ENCODE peak calls at places on chromosomes 5 and 9, in nine cellular contexts. G is cardiac fibroblast, I is lower lobe of right lung, O is H9, V is epithelial cell of esophagus, C is BJ, T is HFFc6, Y is GM06990, U is stomach. L is an unnamed sample.

GRCh38 chr9:3807601-3808000 is 281.8 kb upstream of the RFX3 start:
- DNase-seq in C (no peak), O (no peak), U (no peak), Y (no peak), I (no peak), G (peak; percentile 25), V (no peak), T (no peak), L (no peak)

GRCh38 chr5:154606675-154607321 is 128.8 kb upstream of the HAND1 start:
- DNase-seq in Y (no peak), T (no peak), V (no peak), O (no peak), I (no peak), G (no peak), C (no peak), U (no peak), L (no peak)

GRCh38 chr5:60598424-60598823 is 101.5 kb downstream of the DEPDC1B start:
- DNase-seq in I (no peak), Y (no peak), C (no peak), U (no peak), O (no peak), G (no peak), T (no peak), V (no peak), L (peak; percentile 9)

GRCh38 chr5:130034872-130035271 is 130.6 kb downstream of the CHSY3 start:
- DNase-seq in Y (no peak), T (no peak), O (no peak), I (no peak), V (peak; percentile 30), C (no peak), U (no peak), G (peak; percentile 68), L (no peak)

GRCh38 chr5:79236970-79237734 is 1.2 kb downstream of the JMY start:
- DNase-seq in U (peak; percentile 53), C (no peak), Y (peak; percentile 65), V (peak; percentile 79), T (peak; percentile 4), O (peak; percentile 59), I (peak; percentile 56), G (peak; percentile 50), L (peak; percentile 63)

GRCh38 chr5:68745459-68745858 is 348.4 kb upstream of the SLC30A5 start:
- DNase-seq in Y (no peak), I (no peak), V (no peak), T (no peak), G (peak; percentile 21), O (no peak), C (no peak), U (no peak), L (no peak)

GRCh38 chr5:169934990-169935389 is 45.3 kb downstream of the INSYN2B start:
- DNase-seq in U (no peak), I (no peak), O (no peak), V (no peak), C (no peak), Y (no peak), G (peak; percentile 19), T (peak; percentile 45), L (no peak)

GRCh38 chr9:94624621-94625020 is 14.7 kb downstream of the FBP1 start:
- DNase-seq in Y (no peak), C (no peak), O (no peak), T (no peak), V (no peak), I (no peak), G (no peak), U (no peak), L (no peak)

GRCh38 chr9:137758067-137758466 is 119.5 kb upstream of the CACNA1B start:
- DNase-seq in U (no peak), Y (no peak), G (no peak), T (no peak), C (no peak), V (no peak), I (no peak), O (no peak), L (no peak)
- TF ChIP-seq CTCF in U (no peak), Y (no peak), G (no peak), T (peak; percentile 17), C (no peak), V (no peak), I (no peak), O (no peak), L (no peak)

GRCh38 chr5:142720561-142721275 is 34.8 kb upstream of the FGF1 start:
- DNase-seq in U (peak; percentile 77), V (peak; percentile 99), O (peak; percentile 25), Y (no peak), G (peak; percentile 66), C (no peak), T (no peak), I (peak; percentile 52), L (no peak)
- TF ChIP-seq CTCF in U (no peak), V (peak; percentile 44), O (no peak), Y (no peak), G (no peak), C (no peak), T (no peak), I (no peak), L (no peak)

GRCh38 chr9:129382281-129383004 is 204.4 kb upstream of the IER5L start:
- DNase-seq in C (no peak), O (no peak), V (no peak), U (no peak), T (no peak), Y (no peak), G (no peak), I (no peak), L (no peak)

GRCh38 chr9:129384138-129384886 is 206.3 kb upstream of the IER5L start:
- DNase-seq in G (no peak), I (no peak), T (no peak), O (no peak), V (no peak), C (no peak), Y (no peak), U (no peak), L (no peak)

GRCh38 chr9:129383415-129384088 is 205.5 kb upstream of the IER5L start:
- DNase-seq in I (peak; percentile 90), O (peak; percentile 50), U (peak; percentile 84), V (peak; percentile 90), G (peak; percentile 66), Y (peak; percentile 81), T (peak; percentile 53), C (peak; percentile 10), L (peak; percentile 94)

GRCh38 chr9:129381481-129381957 is 203.5 kb upstream of the IER5L start:
- DNase-seq in G (no peak), V (no peak), C (no peak), I (no peak), T (no peak), Y (no peak), U (no peak), O (peak; percentile 35), L (no peak)

DNA sequence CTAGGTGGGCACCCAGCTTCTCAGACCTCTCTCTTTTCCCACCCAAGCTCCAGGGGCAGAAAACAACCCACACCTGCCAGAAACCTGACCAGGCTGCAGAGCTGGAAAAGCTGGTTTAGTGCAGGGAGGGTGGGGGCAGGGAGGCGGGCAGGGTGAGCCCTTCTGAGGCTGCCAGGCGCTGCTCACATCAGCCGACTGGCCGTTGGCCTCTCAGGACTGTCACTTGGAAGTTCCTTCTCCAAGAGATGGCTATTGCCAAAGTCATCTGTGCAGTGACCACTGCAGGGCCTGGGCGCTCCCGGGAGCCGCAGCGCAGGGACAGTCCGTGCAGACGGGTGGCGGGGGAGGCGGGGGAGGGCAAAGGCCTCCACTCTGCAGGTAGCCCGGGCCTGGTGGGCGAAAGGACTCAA is 204.9 kb upstream of the IER5L start:
- DNase-seq in T (no peak), C (no peak), O (peak; percentile 59), G (no peak), I (peak; percentile 85), U (peak; percentile 92), V (peak; percentile 89), Y (no peak), L (no peak)
- TF ChIP-seq CTCF in T (no peak), C (no peak), O (no peak), G (no peak), I (no peak), U (no peak), V (no peak), Y (no peak), L (no peak)

GRCh38 chr9:121138561-121138960 is 63.1 kb downstream of the RAB14 start:
- DNase-seq in C (no peak), G (no peak), Y (no peak), U (no peak), V (peak; percentile 65), I (no peak), O (no peak), T (no peak), L (no peak)
- TF ChIP-seq CTCF in C (no peak), G (no peak), Y (no peak), U (no peak), V (no peak), I (no peak), O (no peak), T (no peak), L (no peak)

GRCh38 chr9:35164711-35165110 is 2.9 kb downstream of the UNC13B start:
- DNase-seq in Y (no peak), C (no peak), T (peak; percentile 65), V (peak; percentile 19), O (no peak), G (peak; percentile 75), U (no peak), I (no peak), L (no peak)
- TF ChIP-seq CTCF in Y (no peak), C (no peak), T (no peak), V (no peak), O (no peak), G (no peak), U (no peak), I (no peak), L (no peak)

GRCh38 chr5:44536650-44537260 is 147.5 kb upstream of the FGF10 start:
- DNase-seq in I (no peak), V (peak; percentile 69), Y (no peak), O (peak; percentile 39), T (peak; percentile 8), G (peak; percentile 43), U (peak; percentile 30), C (no peak), L (peak; percentile 14)
- TF ChIP-seq CTCF in I (peak; percentile 67), V (peak; percentile 73), Y (peak; percentile 65), O (peak; percentile 88), T (peak; percentile 81), G (peak; percentile 38), U (no peak), C (peak; percentile 60), L (peak; percentile 59)

DNA sequence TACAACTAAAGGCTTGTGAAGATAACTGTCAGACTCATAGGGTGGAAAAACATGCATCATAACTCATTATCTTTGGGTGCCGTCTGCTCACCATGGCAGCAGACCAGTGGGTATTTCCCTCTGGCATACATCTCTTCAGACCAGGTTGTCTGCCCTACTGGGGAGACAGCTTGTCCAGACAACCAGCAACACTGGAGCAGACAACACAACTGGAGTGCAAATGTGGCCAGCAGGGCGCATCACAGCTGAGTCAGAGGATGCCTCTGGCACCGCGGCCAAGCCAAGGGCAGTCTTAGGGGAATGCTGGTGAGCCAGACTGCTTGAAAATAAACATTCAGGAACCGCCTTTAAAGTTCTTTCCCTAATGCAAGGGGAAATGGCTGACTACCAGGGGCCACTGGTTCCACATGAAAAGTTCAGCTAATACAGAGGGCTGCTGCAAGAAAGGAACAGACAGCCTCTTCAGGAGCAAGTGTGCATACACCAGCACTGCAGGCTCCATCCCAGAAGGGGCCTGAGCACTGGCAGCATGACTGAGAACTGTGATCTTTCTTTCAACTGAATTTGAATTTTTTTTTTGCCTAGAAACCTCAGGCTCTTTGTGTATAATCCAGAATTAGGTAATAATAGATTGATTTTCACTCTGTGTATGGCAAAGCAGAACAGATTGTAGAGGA is 77.3 kb downstream of the MAMDC2 start:
- DNase-seq in I (no peak), T (peak; percentile 95), C (peak; percentile 80), O (no peak), V (peak; percentile 93), G (peak; percentile 97), Y (no peak), U (no peak), L (no peak)
- TF ChIP-seq CTCF in I (no peak), T (peak; percentile 73), C (peak; percentile 53), O (peak; percentile 36), V (peak; percentile 50), G (peak; percentile 31), Y (no peak), U (no peak), L (no peak)

GRCh38 chr5:132227485-132228240 is at the start of gene P4HA2:
- DNase-seq in V (peak; percentile 77), I (peak; percentile 90), C (no peak), G (peak; percentile 71), U (peak; percentile 92), Y (peak; percentile 79), T (peak; percentile 67), O (peak; percentile 85), L (peak; percentile 95)
- TF ChIP-seq CTCF in V (no peak), I (peak; percentile 38), C (peak; percentile 9), G (peak; percentile 21), U (no peak), Y (no peak), T (peak; percentile 43), O (peak; percentile 31), L (no peak)